ENCODE peak calls at places on chromosomes 5 and 9, in five cellular contexts. One of them, this sample, is unnamed. For H3K4me1 and H3K9me3, the result is how much of the 10 kb centered on the place peaks cover.

GRCh38 chr9:114588671-114589526 is 1.3 kb downstream of the ATP6V1G1 start:
- DNase-seq in heart left ventricle: no peak
- DNase-seq in spleen: no peak
- DNase-seq in fibroblast of lung: peak
- DNase-seq in H1: no peak
- DNase-seq in this sample: no peak

GRCh38 chr9:89695441-89695891 is 90.7 kb downstream of the GADD45G start:
- DNase-seq in heart left ventricle: no peak
- DNase-seq in H1: peak
- DNase-seq in fibroblast of lung: no peak
- DNase-seq in spleen: no peak
- DNase-seq in this sample: no peak

GRCh38 chr5:390571-391491 is 52.1 kb upstream of the EXOC3 start:
- DNase-seq in spleen: no peak
- DNase-seq in heart left ventricle: no peak
- DNase-seq in fibroblast of lung: no peak
- DNase-seq in H1: peak
- DNase-seq in this sample: no peak

GRCh38 chr9:90169490-90169889 is 473.1 kb downstream of the DIRAS2 start:
- DNase-seq in fibroblast of lung: no peak
- DNase-seq in heart left ventricle: no peak
- DNase-seq in spleen: no peak
- DNase-seq in H1: no peak
- DNase-seq in this sample: no peak

GRCh38 chr9:81424431-81424830 is 264.9 kb downstream of the TLE1 start:
- DNase-seq in H1: no peak
- DNase-seq in spleen: no peak
- DNase-seq in heart left ventricle: no peak
- DNase-seq in fibroblast of lung: peak
- DNase-seq in this sample: no peak

GRCh38 chr9:134545213-134546211 is 96.1 kb upstream of the COL5A1 start:
- DNase-seq in spleen: peak
- DNase-seq in heart left ventricle: peak
- DNase-seq in fibroblast of lung: peak
- DNase-seq in H1: no peak
- DNase-seq in this sample: no peak

GRCh38 chr5:93099902-93100347 is 481.1 kb downstream of the NR2F1-AS1 start:
- DNase-seq in heart left ventricle: no peak
- DNase-seq in fibroblast of lung: peak
- DNase-seq in spleen: no peak
- DNase-seq in H1: no peak
- DNase-seq in this sample: no peak

GRCh38 chr5:123807177-123807900 is 295.4 kb downstream of the CSNK1G3 start:
- DNase-seq in fibroblast of lung: no peak
- DNase-seq in spleen: no peak
- DNase-seq in heart left ventricle: peak
- DNase-seq in H1: no peak
- DNase-seq in this sample: no peak

GRCh38 chr9:109232449-109232848 is 65.4 kb upstream of the FRRS1L start:
- DNase-seq in heart left ventricle: no peak
- DNase-seq in fibroblast of lung: peak
- DNase-seq in spleen: no peak
- DNase-seq in H1: no peak
- DNase-seq in this sample: no peak

GRCh38 chr9:22134390-22134789 is 125.3 kb upstream of the CDKN2B start:
- DNase-seq in heart left ventricle: no peak
- DNase-seq in spleen: no peak
- DNase-seq in fibroblast of lung: no peak
- DNase-seq in H1: no peak
- DNase-seq in this sample: no peak

GRCh38 chr9:113599647-113600476 is 136.3 kb downstream of the RGS3 start:
- DNase-seq in heart left ventricle: no peak
- DNase-seq in H1: no peak
- DNase-seq in spleen: peak
- DNase-seq in fibroblast of lung: peak
- DNase-seq in this sample: no peak

GRCh38 chr5:37889612-37890317 is 49.9 kb upstream of the GDNF start:
- DNase-seq in heart left ventricle: no peak
- DNase-seq in spleen: no peak
- DNase-seq in fibroblast of lung: peak
- DNase-seq in H1: no peak
- DNase-seq in this sample: peak

GRCh38 chr5:163789870-163790269 is 284.5 kb downstream of the MAT2B start:
- DNase-seq in heart left ventricle: no peak
- DNase-seq in fibroblast of lung: peak
- DNase-seq in spleen: no peak
- DNase-seq in H1: no peak
- DNase-seq in this sample: no peak

GRCh38 chr5:67156976-67157583 is 39.5 kb downstream of the CD180 start:
- DNase-seq in heart left ventricle: no peak
- DNase-seq in spleen: peak
- DNase-seq in H1: no peak
- DNase-seq in fibroblast of lung: peak
- DNase-seq in this sample: peak

GRCh38 chr9:78253285-78253684 is 17.4 kb downstream of the CEP78 start:
- DNase-seq in heart left ventricle: no peak
- DNase-seq in spleen: no peak
- DNase-seq in fibroblast of lung: no peak
- DNase-seq in H1: no peak
- DNase-seq in this sample: no peak

GRCh38 chr9:104861406-104861805 is 66.5 kb downstream of the ABCA1 start:
- DNase-seq in spleen: no peak
- DNase-seq in fibroblast of lung: no peak
- DNase-seq in heart left ventricle: no peak
- DNase-seq in H1: no peak
- DNase-seq in this sample: no peak

GRCh38 chr5:74621492-74621891 is 19.0 kb downstream of the ENC1 start:
- DNase-seq in spleen: no peak
- DNase-seq in heart left ventricle: no peak
- DNase-seq in fibroblast of lung: no peak
- DNase-seq in H1: no peak
- DNase-seq in this sample: no peak

GRCh38 chr5:175836741-175837729 is 34.3 kb upstream of the CPLX2 start:
- DNase-seq in H1: no peak
- DNase-seq in fibroblast of lung: no peak
- DNase-seq in spleen: no peak
- DNase-seq in heart left ventricle: no peak
- DNase-seq in this sample: no peak

GRCh38 chr5:154421868-154422267 is 23.9 kb upstream of the SAP30L start:
- DNase-seq in H1: no peak
- DNase-seq in heart left ventricle: no peak
- DNase-seq in fibroblast of lung: no peak
- DNase-seq in spleen: no peak
- DNase-seq in this sample: peak

GRCh38 chr5:149382517-149383220 is 3.6 kb upstream of the IL17B start:
- DNase-seq in heart left ventricle: no peak
- DNase-seq in spleen: no peak
- DNase-seq in fibroblast of lung: no peak
- DNase-seq in H1: no peak
- DNase-seq in this sample: no peak

GRCh38 chr5:88825782-88826110 is 57.2 kb downstream of the MEF2C start:
- DNase-seq in H1: no peak
- DNase-seq in heart left ventricle: no peak
- DNase-seq in spleen: no peak
- DNase-seq in fibroblast of lung: no peak
- DNase-seq in this sample: no peak

GRCh38 chr9:27086818-27087680 is 22.0 kb upstream of the TEK start:
- DNase-seq in fibroblast of lung: peak
- DNase-seq in spleen: no peak
- DNase-seq in heart left ventricle: no peak
- DNase-seq in H1: no peak
- DNase-seq in this sample: no peak

GRCh38 chr9:22645893-22646292 is 199.3 kb downstream of the DMRTA1 start:
- DNase-seq in spleen: no peak
- DNase-seq in H1: no peak
- DNase-seq in fibroblast of lung: peak
- DNase-seq in heart left ventricle: no peak
- DNase-seq in this sample: no peak

GRCh38 chr9:80866121-80866520 is 823.2 kb downstream of the TLE1 start:
- DNase-seq in spleen: no peak
- DNase-seq in H1: no peak
- DNase-seq in fibroblast of lung: no peak
- DNase-seq in heart left ventricle: no peak
- DNase-seq in this sample: no peak

GRCh38 chr5:110017854-110018253 is 328.1 kb downstream of the MAN2A1 start:
- DNase-seq in fibroblast of lung: no peak
- DNase-seq in H1: no peak
- DNase-seq in spleen: no peak
- DNase-seq in heart left ventricle: no peak
- DNase-seq in this sample: no peak

GRCh38 chr5:93789173-93790070 is 48.0 kb upstream of the POU5F2 start:
- DNase-seq in spleen: no peak
- DNase-seq in heart left ventricle: no peak
- DNase-seq in fibroblast of lung: peak
- DNase-seq in H1: no peak
- DNase-seq in this sample: no peak

GRCh38 chr5:6399978-6400910 is 21.9 kb upstream of the MED10 start:
- DNase-seq in heart left ventricle: no peak
- DNase-seq in spleen: no peak
- DNase-seq in H1: no peak
- DNase-seq in fibroblast of lung: peak
- DNase-seq in this sample: no peak

GRCh38 chr9:130320697-130321080 is 55.1 kb downstream of the HMCN2 start:
- DNase-seq in fibroblast of lung: no peak
- DNase-seq in H1: peak
- DNase-seq in spleen: no peak
- DNase-seq in heart left ventricle: no peak
- DNase-seq in this sample: peak

GRCh38 chr5:61687371-61687770 is 355.3 kb downstream of the ZSWIM6 start:
- DNase-seq in H1: no peak
- DNase-seq in fibroblast of lung: peak
- DNase-seq in heart left ventricle: no peak
- DNase-seq in spleen: no peak
- DNase-seq in this sample: no peak

GRCh38 chr5:61299254-61299653 is 32.8 kb upstream of the ZSWIM6 start:
- DNase-seq in H1: no peak
- DNase-seq in heart left ventricle: no peak
- DNase-seq in spleen: no peak
- DNase-seq in fibroblast of lung: peak
- DNase-seq in this sample: no peak

GRCh38 chr9:20624201-20625002 is 2.1 kb upstream of the MLLT3 start:
- DNase-seq in heart left ventricle: peak
- DNase-seq in spleen: peak
- DNase-seq in H1: no peak
- DNase-seq in fibroblast of lung: peak
- DNase-seq in this sample: peak

GRCh38 chr9:20623748-20624124 is 1.4 kb upstream of the MLLT3 start:
- DNase-seq in spleen: no peak
- DNase-seq in H1: no peak
- DNase-seq in fibroblast of lung: peak
- DNase-seq in heart left ventricle: no peak
- DNase-seq in this sample: no peak

GRCh38 chr9:20622330-20623020 is at the start of gene MLLT3:
- DNase-seq in H1: peak
- DNase-seq in spleen: peak
- DNase-seq in fibroblast of lung: peak
- DNase-seq in heart left ventricle: peak
- DNase-seq in this sample: peak

GRCh38 chr9:20623021-20623747 is 885 bp upstream of the MLLT3 start:
- DNase-seq in heart left ventricle: peak
- DNase-seq in fibroblast of lung: peak
- DNase-seq in spleen: peak
- DNase-seq in H1: peak
- DNase-seq in this sample: no peak

GRCh38 chr9:20625003-20625349 is 2.7 kb upstream of the MLLT3 start:
- DNase-seq in H1: no peak
- DNase-seq in spleen: no peak
- DNase-seq in fibroblast of lung: no peak
- DNase-seq in heart left ventricle: no peak
- DNase-seq in this sample: no peak
- H3K4me1 ChIP-seq in H1: under half
- H3K4me1 ChIP-seq in spleen: under half
- H3K4me1 ChIP-seq in fibroblast of lung: under half
- H3K4me1 ChIP-seq in heart left ventricle: under half
- H3K4me1 ChIP-seq in this sample: under half

GRCh38 chr5:124905256-124905655 is 158.8 kb upstream of the ZNF608 start:
- DNase-seq in H1: no peak
- DNase-seq in spleen: no peak
- DNase-seq in fibroblast of lung: no peak
- DNase-seq in heart left ventricle: no peak
- DNase-seq in this sample: no peak

GRCh38 chr5:124908603-124909451 is 162.4 kb upstream of the ZNF608 start:
- DNase-seq in heart left ventricle: no peak
- DNase-seq in fibroblast of lung: peak
- DNase-seq in H1: no peak
- DNase-seq in spleen: no peak
- DNase-seq in this sample: no peak

GRCh38 chr5:124907098-124907644 is 160.7 kb upstream of the ZNF608 start:
- DNase-seq in heart left ventricle: no peak
- DNase-seq in fibroblast of lung: no peak
- DNase-seq in spleen: no peak
- DNase-seq in H1: no peak
- DNase-seq in this sample: no peak

GRCh38 chr5:124905756-124906155 is 159.3 kb upstream of the ZNF608 start:
- DNase-seq in spleen: no peak
- DNase-seq in heart left ventricle: no peak
- DNase-seq in fibroblast of lung: no peak
- DNase-seq in H1: no peak
- DNase-seq in this sample: no peak

GRCh38 chr5:124906339-124907097 is 160.1 kb upstream of the ZNF608 start:
- DNase-seq in spleen: no peak
- DNase-seq in H1: no peak
- DNase-seq in fibroblast of lung: peak
- DNase-seq in heart left ventricle: peak
- DNase-seq in this sample: peak
- TF ChIP-seq CTCF in spleen: no peak
- TF ChIP-seq CTCF in H1: no peak
- TF ChIP-seq CTCF in fibroblast of lung: peak
- TF ChIP-seq CTCF in heart left ventricle: no peak
- TF ChIP-seq CTCF in this sample: no peak

GRCh38 chr5:141371572-141372475 is 1.8 kb downstream of the PCDHGB3 start:
- DNase-seq in fibroblast of lung: no peak
- DNase-seq in spleen: no peak
- DNase-seq in heart left ventricle: peak
- DNase-seq in H1: no peak
- DNase-seq in this sample: no peak
- H3K9me3 ChIP-seq in fibroblast of lung: under half
- H3K9me3 ChIP-seq in spleen: half or more
- H3K9me3 ChIP-seq in heart left ventricle: under half
- H3K9me3 ChIP-seq in H1: under half
- H3K9me3 ChIP-seq in this sample: under half

GRCh38 chr5:52995095-52995494 is 5.9 kb downstream of the ITGA2 start:
- DNase-seq in heart left ventricle: no peak
- DNase-seq in fibroblast of lung: no peak
- DNase-seq in H1: no peak
- DNase-seq in spleen: no peak
- DNase-seq in this sample: no peak

GRCh38 chr5:52995914-52996313 is 6.8 kb downstream of the ITGA2 start:
- DNase-seq in H1: no peak
- DNase-seq in spleen: no peak
- DNase-seq in fibroblast of lung: no peak
- DNase-seq in heart left ventricle: no peak
- DNase-seq in this sample: no peak

GRCh38 chr5:52996966-52997365 is 7.8 kb downstream of the ITGA2 start:
- DNase-seq in H1: no peak
- DNase-seq in heart left ventricle: no peak
- DNase-seq in spleen: no peak
- DNase-seq in fibroblast of lung: no peak
- DNase-seq in this sample: no peak

GRCh38 chr5:52993367-52993766 is 4.2 kb downstream of the ITGA2 start:
- DNase-seq in fibroblast of lung: no peak
- DNase-seq in H1: no peak
- DNase-seq in heart left ventricle: no peak
- DNase-seq in spleen: no peak
- DNase-seq in this sample: no peak

GRCh38 chr5:52994266-52994665 is 5.1 kb downstream of the ITGA2 start:
- DNase-seq in fibroblast of lung: peak
- DNase-seq in H1: no peak
- DNase-seq in heart left ventricle: no peak
- DNase-seq in spleen: no peak
- DNase-seq in this sample: no peak
- H3K4me1 ChIP-seq in fibroblast of lung: under half
- H3K4me1 ChIP-seq in H1: under half
- H3K4me1 ChIP-seq in heart left ventricle: under half
- H3K4me1 ChIP-seq in spleen: under half
- H3K4me1 ChIP-seq in this sample: under half